ENCODE peak calls at places on chromosome 12, in four cellular contexts. C is KBM-7, Q is iPS-NIHi11, O is HS-5. F is an unnamed sample.

GRCh38 chr12:65765436-65765813 is 58.9 kb upstream of the HMGA2 start:
- DNase-seq in C (no peak), Q (no peak), O (peak; percentile 49), F (peak; percentile 43)

GRCh38 chr12:109098142-109098652 is 800 bp downstream of the UNG start:
- DNase-seq in C (no peak), Q (peak; percentile 77), O (no peak), F (peak; percentile 34)

GRCh38 chr12:124688356-124688992 is 121.1 kb upstream of the NCOR2 start:
- DNase-seq in C (no peak), Q (no peak), O (no peak), F (no peak)

GRCh38 chr12:71870409-71870808 is 30.9 kb downstream of the TBC1D15 start:
- DNase-seq in C (no peak), Q (no peak), O (no peak), F (no peak)

GRCh38 chr12:47212701-47213039 is 132.9 kb upstream of the AMIGO2 start:
- DNase-seq in C (no peak), Q (no peak), O (no peak), F (no peak)

GRCh38 chr12:112916270-112916669 is 9.5 kb downstream of the OAS1 start:
- DNase-seq in C (no peak), Q (no peak), O (no peak), F (no peak)

GRCh38 chr12:115473257-115473956 is 789.4 kb upstream of the TBX3 start:
- DNase-seq in C (no peak), Q (no peak), O (no peak), F (no peak)

GRCh38 chr12:97159397-97159796 is 252.3 kb downstream of the NEDD1 start:
- DNase-seq in C (no peak), Q (no peak), O (no peak), F (no peak)

GRCh38 chr12:12979731-12980259 is 20.3 kb downstream of the HEBP1 start:
- DNase-seq in C (no peak), Q (peak; percentile 21), O (peak; percentile 94), F (peak; percentile 95)

GRCh38 chr12:91866566-91866965 is 279.1 kb downstream of the BTG1 start:
- DNase-seq in C (no peak), Q (no peak), O (no peak), F (no peak)

GRCh38 chr12:107318804-107319535 is 225.6 kb upstream of the CRY1 start:
- DNase-seq in C (peak; percentile 44), Q (peak; percentile 38), O (no peak), F (peak; percentile 50)

GRCh38 chr12:10540776-10541205 is 35.1 kb downstream of the EIF2S3B start:
- DNase-seq in C (no peak), Q (no peak), O (peak; percentile 70), F (peak; percentile 1)

GRCh38 chr12:7142057-7142644 is 12.0 kb downstream of the CLSTN3 start:
- DNase-seq in C (peak; percentile 72), Q (peak; percentile 86), O (peak; percentile 13), F (peak; percentile 41)

GRCh38 chr12:109451400-109451799 is 25.7 kb downstream of the KCTD10 start:
- DNase-seq in C (no peak), Q (no peak), O (no peak), F (no peak)

GRCh38 chr12:113838896-113839295 is 127.2 kb downstream of the RBM19 start:
- DNase-seq in C (no peak), Q (no peak), O (no peak), F (no peak)

GRCh38 chr12:5073838-5074237 is 30.2 kb downstream of the KCNA5 start:
- DNase-seq in C (peak; percentile 4), Q (peak; percentile 66), O (no peak), F (no peak)

GRCh38 chr12:51852404-51853137 is 4.1 kb upstream of the FIGNL2 start:
- DNase-seq in C (no peak), Q (no peak), O (no peak), F (no peak)

GRCh38 chr12:113684053-113684907 is 212.6 kb upstream of the LHX5 start:
- DNase-seq in C (no peak), Q (peak; percentile 59), O (no peak), F (peak; percentile 28)

GRCh38 chr12:67714648-67715047 is 66.1 kb downstream of the DYRK2 start:
- DNase-seq in C (no peak), Q (no peak), O (no peak), F (no peak)

GRCh38 chr12:10320643-10321042 is 13.0 kb downstream of the KLRD1 start:
- DNase-seq in C (no peak), Q (no peak), O (no peak), F (no peak)

GRCh38 chr12:113732916-113733315 is 233.2 kb downstream of the RBM19 start:
- DNase-seq in C (no peak), Q (no peak), O (no peak), F (no peak)

GRCh38 chr12:18467636-18468520 is 206.6 kb downstream of the PIK3C2G start:
- DNase-seq in C (no peak), Q (no peak), O (no peak), F (no peak)

GRCh38 chr12:13918883-13919282 is 62.5 kb downstream of the GRIN2B start:
- DNase-seq in C (no peak), Q (no peak), O (no peak), F (no peak)

GRCh38 chr12:30719060-30719459 is 23.4 kb upstream of the IPO8 start:
- DNase-seq in C (no peak), Q (no peak), O (peak; percentile 64), F (peak; percentile 34)

GRCh38 chr12:111645433-111645832 is 40.3 kb downstream of the BRAP start:
- DNase-seq in C (no peak), Q (no peak), O (no peak), F (no peak)

GRCh38 chr12:53532026-53532425 is 24.7 kb upstream of the NPFF start:
- DNase-seq in C (no peak), Q (no peak), O (no peak), F (no peak)

GRCh38 chr12:24373004-24373403 is 423.5 kb upstream of the SOX5 start:
- DNase-seq in C (no peak), Q (no peak), O (no peak), F (no peak)

GRCh38 chr12:120110550-120111501 is 5.7 kb downstream of the RAB35 start:
- DNase-seq in C (peak; percentile 82), Q (peak; percentile 26), O (no peak), F (no peak)

GRCh38 chr12:105907982-105908381 is 230.8 kb downstream of the NUAK1 start:
- DNase-seq in C (no peak), Q (no peak), O (no peak), F (no peak)

GRCh38 chr12:1576410-1577240 is 17.8 kb downstream of the FBXL14 start:
- DNase-seq in C (no peak), Q (no peak), O (no peak), F (peak; percentile 78)

GRCh38 chr12:124152733-124153132 is 142.2 kb upstream of the RFLNA start:
- DNase-seq in C (no peak), Q (no peak), O (no peak), F (no peak)

GRCh38 chr12:48189331-48190125 is 6.1 kb downstream of the CCDC184 start:
- DNase-seq in C (peak; percentile 80), Q (peak; percentile 64), O (peak; percentile 40), F (peak; percentile 83)

GRCh38 chr12:76346798-76347420 is 1.3 kb downstream of the BBS10 start:
- DNase-seq in C (peak; percentile 63), Q (no peak), O (peak; percentile 53), F (peak; percentile 70)

GRCh38 chr12:83190631-83191390 is 504.1 kb downstream of the TMTC2 start:
- DNase-seq in C (no peak), Q (no peak), O (no peak), F (no peak)

GRCh38 chr12:53180931-53181645 is 363 bp upstream of the CSAD start:
- DNase-seq in C (no peak), Q (peak; percentile 96), O (peak; percentile 26), F (peak; percentile 41)

GRCh38 chr12:2765052-2765451 is 29.7 kb upstream of the FKBP4 start:
- DNase-seq in C (no peak), Q (no peak), O (no peak), F (no peak)

F was measured in brain microvascular endothelial cell.